ENCODE peak calls at places on chromosomes 5 and 9, in six cellular contexts. U is IMR-90, J is H1, H is neuronal stem cell, V is H9, O is trophoblast cell. N is an unnamed sample.

GRCh38 chr9:133972041-133972970 is 19.8 kb downstream of the VAV2 start:
- DNase-seq in O (no peak), J (no peak), V (no peak), H (no peak), U (no peak), N (no peak)

GRCh38 chr5:158484968-158485367 is 614.7 kb downstream of the EBF1 start:
- DNase-seq in J (no peak), V (no peak), H (no peak), O (no peak), U (no peak), N (no peak)

GRCh38 chr5:124544366-124545055 is 201.9 kb downstream of the ZNF608 start:
- DNase-seq in U (peak; percentile 43), J (no peak), O (no peak), V (no peak), H (no peak), N (peak; percentile 24)

GRCh38 chr5:14181299-14181968 is 38.3 kb downstream of the TRIO start:
- DNase-seq in J (no peak), H (no peak), V (no peak), O (peak; percentile 49), U (no peak), N (no peak)

GRCh38 chr9:90219548-90220118 is 423.0 kb downstream of the DIRAS2 start:
- DNase-seq in H (no peak), V (peak; percentile 68), U (no peak), J (peak; percentile 83), O (no peak), N (peak; percentile 18)

GRCh38 chr5:65247594-65247993 is 234.1 kb downstream of the ADAMTS6 start:
- DNase-seq in O (no peak), V (no peak), H (no peak), U (no peak), J (no peak), N (no peak)

GRCh38 chr9:89710689-89711088 is 105.9 kb downstream of the GADD45G start:
- DNase-seq in V (no peak), U (no peak), O (no peak), J (no peak), H (no peak), N (peak; percentile 98)

GRCh38 chr5:14593326-14594036 is 11.9 kb downstream of the OTULINL start:
- DNase-seq in V (no peak), O (no peak), J (no peak), U (peak; percentile 41), H (no peak), N (peak; percentile 80)

GRCh38 chr9:129102791-129103594 is 7.6 kb downstream of the CRAT start:
- DNase-seq in O (peak; percentile 41), U (peak; percentile 35), V (peak; percentile 85), J (peak; percentile 73), H (no peak), N (peak; percentile 68)

GRCh38 chr9:13358128-13358527 is 78.6 kb upstream of the MPDZ start:
- DNase-seq in H (no peak), U (peak; percentile 92), J (no peak), O (no peak), V (no peak), N (peak; percentile 80)

GRCh38 chr5:97088774-97089148 is 53.6 kb downstream of the LIX1 start:
- DNase-seq in V (no peak), J (no peak), H (no peak), O (no peak), U (no peak), N (no peak)

GRCh38 chr5:67045816-67046740 is 150.5 kb downstream of the CD180 start:
- DNase-seq in H (no peak), O (peak; percentile 84), U (peak; percentile 39), V (no peak), J (no peak), N (no peak)

GRCh38 chr9:16417101-16417500 is 453.4 kb downstream of the BNC2 start:
- DNase-seq in O (no peak), J (no peak), U (peak; percentile 96), H (no peak), V (no peak), N (peak; percentile 98)

GRCh38 chr9:26669641-26670040 is 223.0 kb downstream of the CAAP1 start:
- DNase-seq in V (no peak), O (no peak), J (no peak), U (no peak), H (peak; percentile 36), N (no peak)

GRCh38 chr5:142719836-142720330 is 34.0 kb upstream of the FGF1 start:
- DNase-seq in O (peak; percentile 49), U (no peak), J (no peak), V (no peak), H (no peak), N (no peak)

GRCh38 chr9:122816163-122816867 is 12.1 kb downstream of the PDCL start:
- DNase-seq in H (no peak), U (no peak), J (no peak), O (no peak), V (no peak), N (no peak)

GRCh38 chr5:56078675-56079500 is 84.1 kb upstream of the IL6ST start:
- DNase-seq in U (peak; percentile 41), J (no peak), V (no peak), O (no peak), H (no peak), N (no peak)

GRCh38 chr9:137705906-137706305 is 87.1 kb downstream of the EHMT1 start:
- DNase-seq in U (no peak), H (no peak), V (no peak), J (no peak), O (no peak), N (no peak)

GRCh38 chr5:12072441-12072840 is 168.2 kb upstream of the CTNND2 start:
- DNase-seq in U (no peak), O (no peak), H (no peak), V (no peak), J (no peak), N (no peak)

GRCh38 chr9:127886401-127886972 is 9.0 kb upstream of the AK1 start:
- DNase-seq in V (no peak), O (no peak), J (no peak), U (no peak), H (no peak), N (no peak)

GRCh38 chr9:113564804-113565237 is 101.3 kb downstream of the RGS3 start:
- DNase-seq in V (peak; percentile 76), U (peak; percentile 61), H (no peak), O (no peak), J (peak; percentile 68), N (peak; percentile 82)

GRCh38 chr5:149837680-149838269 is 106.8 kb downstream of the PDE6A start:
- DNase-seq in V (peak; percentile 88), U (peak; percentile 68), O (peak; percentile 65), H (peak; percentile 46), J (peak; percentile 78), N (peak; percentile 77)

GRCh38 chr5:171569065-171569712 is 149.7 kb downstream of the FGF18 start:
- DNase-seq in U (no peak), V (no peak), J (no peak), H (no peak), O (no peak), N (no peak)

GRCh38 chr9:97307091-97307490 is 368 bp upstream of the CCDC180 start:
- DNase-seq in U (peak; percentile 57), H (peak; percentile 84), V (peak; percentile 97), J (peak; percentile 97), O (peak; percentile 95), N (peak; percentile 35)

GRCh38 chr5:58974083-58974482 is 391.2 kb downstream of the RAB3C start:
- DNase-seq in U (no peak), V (no peak), J (no peak), O (no peak), H (no peak), N (no peak)

GRCh38 chr9:33840381-33840780 is 23.4 kb downstream of the UBE2R2 start:
- DNase-seq in V (no peak), O (no peak), H (no peak), J (no peak), U (peak; percentile 32), N (no peak)

GRCh38 chr9:33835625-33836260 is 18.8 kb downstream of the UBE2R2 start:
- DNase-seq in U (no peak), H (no peak), O (no peak), J (no peak), V (no peak), N (no peak)
- H3K27ac ChIP-seq in U (no peak overlapping the region), H (no peak overlapping the region), O (no peak overlapping the region), J (no peak overlapping the region), V (no peak overlapping the region), N (no peak overlapping the region)

DNA sequence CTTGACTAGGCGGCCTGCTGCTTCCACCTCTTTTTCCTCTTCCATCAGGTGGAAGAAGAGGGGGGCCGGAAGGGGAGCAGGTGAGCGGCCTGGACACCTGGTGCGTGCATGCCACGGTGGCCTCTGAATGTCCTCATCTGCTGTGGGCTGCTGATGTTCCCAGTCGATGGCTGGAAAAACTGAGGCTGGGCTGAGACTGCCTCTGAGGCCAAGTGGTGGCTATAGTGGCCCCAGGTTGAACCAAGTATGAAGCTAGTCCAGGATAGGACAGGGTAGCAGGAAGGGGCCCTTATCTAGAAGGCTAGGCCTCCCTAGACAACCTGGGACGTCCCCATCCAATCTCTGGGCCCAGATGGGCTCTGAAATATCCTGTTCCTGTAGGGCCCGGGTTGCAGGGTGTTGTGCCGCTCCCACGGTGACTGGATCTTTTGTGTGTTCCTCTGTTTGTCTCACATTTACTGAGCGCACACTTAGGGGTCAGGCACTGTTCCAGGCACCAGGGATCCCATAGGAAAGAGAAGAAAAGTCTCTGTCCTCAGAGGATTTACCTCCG is 757 bp upstream of the NR5A1 start:
- DNase-seq in J (no peak), U (no peak), O (no peak), V (peak; percentile 25), H (no peak), N (no peak)
- H4K91ac ChIP-seq in J (peak overlapping the region; percentile 65), U (no peak overlapping the region), O (no peak overlapping the region), V (no peak overlapping the region), H (no peak overlapping the region), N (no peak overlapping the region)

GRCh38 chr5:134374234-134374633 is 2.9 kb downstream of the UBE2B start:
- DNase-seq in V (no peak), J (no peak), U (no peak), O (no peak), H (no peak), N (peak; percentile 7)
- H3K14ac ChIP-seq in V (no peak overlapping the region), J (no peak overlapping the region), U (no peak overlapping the region), O (no peak overlapping the region), H (no peak overlapping the region), N (no peak overlapping the region)

DNA sequence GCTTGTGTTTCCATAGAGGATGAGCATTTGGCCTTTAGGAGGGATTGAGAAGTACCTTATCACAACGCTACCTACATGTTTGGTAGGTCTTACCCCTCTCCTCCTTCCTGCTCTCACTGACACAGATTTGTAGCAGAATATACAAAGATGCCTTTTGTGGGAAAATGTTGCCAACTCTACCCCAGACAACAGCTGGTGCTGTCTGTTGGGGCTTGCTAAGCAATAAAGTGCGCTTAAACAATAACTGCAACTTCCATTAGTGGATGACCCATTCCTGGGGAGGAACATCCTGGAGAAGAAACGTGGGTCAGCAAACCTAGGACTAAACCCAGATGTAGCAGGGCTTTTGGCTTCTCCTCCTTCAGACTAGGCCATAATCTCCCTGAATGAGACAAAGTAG is 174.3 kb downstream of the EFNA5 start:
- DNase-seq in U (no peak), J (no peak), V (no peak), H (no peak), O (no peak), N (no peak)
- H3K27ac ChIP-seq in U (no peak overlapping the region), J (peak overlapping the region; percentile 1), V (no peak overlapping the region), H (no peak overlapping the region), O (no peak overlapping the region), N (no peak overlapping the region)

DNA sequence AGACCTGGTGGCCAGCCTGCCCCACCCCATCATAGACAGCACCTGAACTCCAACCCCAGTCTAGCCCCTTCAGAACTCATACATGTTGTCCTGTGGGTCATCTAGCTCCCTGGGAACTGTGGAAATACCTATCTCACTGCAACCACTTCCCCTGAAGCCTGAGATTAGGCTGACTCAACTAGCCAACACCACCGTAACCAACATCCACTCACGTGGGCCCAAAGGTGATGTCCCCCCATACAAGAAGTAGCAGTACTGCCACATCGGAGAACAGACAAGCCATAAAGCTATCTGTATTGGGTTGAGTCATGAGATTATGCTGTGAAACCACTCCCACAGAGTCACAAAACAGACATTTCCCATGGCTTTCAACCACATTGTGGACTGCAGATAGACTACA is 46.6 kb downstream of the OSMR start:
- DNase-seq in V (no peak), J (no peak), O (no peak), U (no peak), H (no peak), N (no peak)
- H4K91ac ChIP-seq in V (no peak overlapping the region), J (no peak overlapping the region), O (no peak overlapping the region), U (no peak overlapping the region), H (no peak overlapping the region), N (no peak overlapping the region)

N was measured in mesenchymal stem cell.